ENCODE peak calls at places on chromosomes 2 and 18, in four cellular contexts. O is foreskin fibroblast, E is Caco-2, V is cardiac fibroblast. R is an unnamed sample.

GRCh38 chr18:49856531-49856930 is 43.2 kb upstream of the ACAA2 start:
- DNase-seq in O (no peak), E (no peak), V (no peak), R (no peak)

GRCh38 chr2:7440985-7441384 is 523.8 kb downstream of the RNF144A start:
- DNase-seq in O (no peak), E (no peak), V (no peak), R (no peak)

GRCh38 chr2:83837823-83838222 is 621.3 kb downstream of the SUCLG1 start:
- DNase-seq in O (no peak), E (no peak), V (no peak), R (no peak)

GRCh38 chr18:50320719-50321118 is 33.2 kb upstream of the CXXC1 start:
- DNase-seq in O (no peak), E (no peak), V (no peak), R (no peak)

GRCh38 chr2:136323935-136324334 is 206.0 kb upstream of the CXCR4 start:
- DNase-seq in O (no peak), E (no peak), V (no peak), R (no peak)

GRCh38 chr2:72144746-72145657 is 2.7 kb downstream of the CYP26B1 start:
- DNase-seq in O (no peak), E (peak), V (no peak), R (no peak)

GRCh38 chr2:240322991-240323390 is 112.5 kb upstream of the GPC1 start:
- DNase-seq in O (no peak), E (no peak), V (no peak), R (no peak)

GRCh38 chr2:100262555-100263320 is 59.6 kb downstream of the LONRF2 start:
- DNase-seq in O (peak), E (peak), V (peak), R (peak)

GRCh38 chr2:216029416-216030129 is 16.2 kb upstream of the MREG start:
- DNase-seq in O (peak), E (no peak), V (no peak), R (peak)

GRCh38 chr2:155100261-155100660 is 401.8 kb downstream of the KCNJ3 start:
- DNase-seq in O (no peak), E (no peak), V (no peak), R (no peak)
- TF ChIP-seq CTCF in O (no peak), E (no peak), V (no peak), R (no peak)

DNA sequence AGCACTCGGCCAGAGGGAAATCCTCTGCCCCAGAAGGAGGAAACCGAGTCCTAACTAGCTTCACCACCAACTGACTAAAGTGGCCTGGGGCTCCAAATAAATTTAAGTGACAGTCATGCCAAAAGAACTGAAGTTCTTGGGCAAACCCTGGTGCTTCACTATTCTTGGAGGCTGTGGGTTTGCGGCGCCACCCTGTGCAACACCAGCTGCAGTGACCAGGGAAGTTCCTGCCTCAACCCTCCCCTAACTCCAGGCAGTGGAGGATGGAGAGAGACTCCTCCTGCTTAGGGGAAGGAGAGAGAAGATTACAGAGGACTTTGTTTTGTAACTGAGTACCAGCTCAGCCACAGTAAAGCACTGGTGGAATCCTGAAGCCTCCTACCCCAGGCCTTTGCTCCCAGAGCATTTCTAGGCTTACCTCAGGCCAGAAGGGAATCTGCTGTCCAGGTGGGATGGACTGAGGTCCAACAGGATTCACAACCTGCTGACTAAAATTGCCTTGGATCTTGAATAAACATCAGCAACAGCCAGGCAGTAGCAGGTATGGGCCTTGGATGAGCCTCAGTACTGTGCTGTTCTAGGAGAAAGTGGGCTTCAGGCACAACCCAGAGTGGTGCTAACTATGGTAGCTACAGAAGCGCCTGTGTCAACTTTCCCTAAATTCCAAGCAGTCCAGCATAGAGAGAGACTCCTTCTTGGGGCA is 29.4 kb upstream of the BMP10 start:
- DNase-seq in O (no peak), E (no peak), V (no peak), R (no peak)
- TF ChIP-seq CTCF in O (no peak), E (no peak), V (no peak), R (no peak)

DNA sequence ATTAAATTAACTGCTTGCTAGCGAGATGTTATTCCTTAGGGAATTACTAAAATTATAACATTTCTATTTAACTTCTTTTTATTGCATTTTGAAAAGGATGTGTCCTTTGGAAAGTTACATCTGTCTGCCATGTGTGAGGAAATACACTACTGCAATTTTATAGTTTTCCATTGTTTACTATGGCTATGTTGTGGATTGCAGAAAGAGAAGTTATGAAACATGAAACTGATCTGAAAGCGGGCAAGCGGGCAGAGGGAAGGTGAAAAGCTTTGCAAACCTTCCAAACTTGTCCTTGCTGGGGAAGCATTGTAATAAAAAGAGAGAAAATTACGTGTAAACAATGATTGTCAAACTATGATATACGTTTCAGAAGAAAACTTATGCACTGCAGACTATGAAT is 13.6 kb downstream of the NCKAP1 start:
- DNase-seq in O (peak), E (no peak), V (peak), R (no peak)
- TF ChIP-seq CTCF in O (no peak), E (no peak), V (no peak), R (no peak)

DNA sequence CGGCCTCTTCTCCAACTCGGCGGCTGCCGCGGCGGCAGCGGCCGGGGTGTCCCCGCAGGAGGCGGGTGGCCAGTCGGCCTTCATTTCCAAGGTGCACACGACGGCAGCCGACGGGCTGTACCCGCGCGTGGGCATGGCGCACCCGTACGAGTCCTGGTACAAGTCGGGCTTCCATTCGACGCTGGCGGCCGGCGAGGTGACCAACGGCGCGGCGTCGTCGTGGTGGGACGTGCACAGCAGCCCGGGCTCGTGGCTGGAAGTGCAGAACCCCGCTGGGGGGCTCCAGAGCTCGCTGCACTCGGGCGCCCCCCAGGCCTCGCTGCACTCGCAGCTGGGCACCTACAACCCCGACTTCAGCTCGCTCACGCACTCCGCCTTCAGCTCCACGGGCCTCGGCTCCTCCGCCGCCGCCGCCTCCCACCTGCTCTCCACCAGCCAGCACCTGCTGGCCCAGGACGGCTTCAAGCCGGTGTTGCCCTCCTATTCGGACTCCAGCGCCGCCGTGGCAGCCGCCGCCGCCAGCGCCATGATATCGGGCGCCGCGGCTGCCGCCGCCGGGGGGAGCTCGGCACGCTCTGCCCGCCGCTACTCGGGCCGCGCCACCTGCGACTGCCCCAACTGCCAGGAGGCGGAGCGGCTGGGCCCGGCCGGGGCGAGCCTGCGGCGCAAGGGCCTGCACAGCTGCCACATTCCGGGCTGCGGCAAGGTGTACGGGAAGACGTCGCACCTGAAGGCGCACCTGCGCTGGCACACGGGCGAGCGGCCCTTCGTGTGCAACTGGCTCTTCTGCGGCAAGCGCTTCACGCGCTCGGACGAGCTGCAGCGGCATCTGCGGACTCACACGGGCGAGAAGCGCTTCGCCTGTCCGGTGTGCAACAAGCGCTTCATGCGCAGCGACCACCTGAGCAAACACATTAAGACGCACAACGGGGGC is 1.9 kb downstream of the SP9 start:
- DNase-seq in O (no peak), E (peak), V (no peak), R (no peak)
- TF ChIP-seq CTCF in O (no peak), E (peak), V (no peak), R (peak)

GRCh38 chr2:218983263-218983970 is 1.6 kb downstream of the FEV start:
- DNase-seq in O (no peak), E (no peak), V (no peak), R (no peak)

GRCh38 chr2:218979846-218980738 is 4.9 kb downstream of the FEV start:
- DNase-seq in O (peak), E (peak), V (peak), R (peak)

GRCh38 chr2:218980800-218981389 is 4.1 kb downstream of the FEV start:
- DNase-seq in O (no peak), E (no peak), V (no peak), R (no peak)

GRCh38 chr2:218982312-218983262 is 2.4 kb downstream of the FEV start:
- DNase-seq in O (no peak), E (no peak), V (no peak), R (no peak)

DNA sequence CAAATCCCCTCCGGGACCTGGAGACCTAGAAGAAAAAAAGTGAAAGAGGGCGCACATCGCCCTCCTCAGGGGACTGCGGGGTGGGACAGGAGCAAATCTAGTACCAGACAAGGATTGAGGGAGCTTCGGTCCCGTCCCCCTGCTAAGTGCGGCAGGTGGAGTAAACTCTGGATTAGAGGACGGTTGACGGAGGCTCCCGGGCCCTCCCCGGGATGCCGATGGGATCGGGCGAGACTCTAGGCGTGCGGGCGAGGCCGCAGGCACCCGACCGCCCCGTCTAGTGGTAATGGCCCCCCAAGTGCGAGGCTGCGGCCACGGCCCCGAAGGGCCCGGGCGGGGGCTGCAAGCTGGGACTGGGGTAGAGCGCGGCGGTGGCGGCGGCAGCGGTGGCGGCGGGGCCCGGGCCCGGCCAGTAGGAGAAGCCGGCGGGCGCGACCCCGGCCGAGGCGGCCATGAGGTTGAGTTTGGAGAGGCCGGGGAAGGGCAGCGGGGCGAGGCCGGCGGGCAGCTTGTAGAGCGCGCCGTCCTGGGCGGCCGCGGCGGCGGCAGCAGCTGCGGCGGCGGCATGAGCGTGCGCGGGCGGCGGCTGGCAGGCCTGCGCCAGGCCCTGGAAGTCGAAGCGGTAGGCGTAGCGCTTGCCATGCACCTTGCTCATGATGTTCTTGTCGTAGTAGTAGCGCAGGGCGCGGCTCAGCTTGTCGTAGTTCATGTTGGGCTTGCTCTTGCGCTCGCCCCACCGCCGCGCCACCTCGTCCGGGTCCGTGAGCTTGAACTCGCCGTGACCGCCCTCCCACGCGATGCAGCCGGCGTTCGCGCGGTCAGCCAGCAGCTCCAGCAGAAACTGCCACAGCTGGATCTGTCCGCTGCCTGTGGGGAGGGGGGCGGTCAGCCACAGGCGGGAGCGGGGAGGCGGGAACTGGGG is 3.3 kb downstream of the FEV start:
- DNase-seq in O (no peak), E (no peak), V (peak), R (no peak)
- TF ChIP-seq CTCF in O (no peak), E (no peak), V (no peak), R (peak)

GRCh38 chr18:43794363-43794762 is 517.1 kb upstream of the SYT4 start:
- DNase-seq in O (no peak), E (no peak), V (no peak), R (no peak)

GRCh38 chr18:43793910-43794309 is 516.6 kb upstream of the SYT4 start:
- DNase-seq in O (no peak), E (no peak), V (no peak), R (no peak)

GRCh38 chr18:43786893-43787292 is 509.6 kb upstream of the SYT4 start:
- DNase-seq in O (no peak), E (no peak), V (no peak), R (no peak)

GRCh38 chr18:43785145-43785544 is 507.9 kb upstream of the SYT4 start:
- DNase-seq in O (no peak), E (no peak), V (no peak), R (no peak)

DNA sequence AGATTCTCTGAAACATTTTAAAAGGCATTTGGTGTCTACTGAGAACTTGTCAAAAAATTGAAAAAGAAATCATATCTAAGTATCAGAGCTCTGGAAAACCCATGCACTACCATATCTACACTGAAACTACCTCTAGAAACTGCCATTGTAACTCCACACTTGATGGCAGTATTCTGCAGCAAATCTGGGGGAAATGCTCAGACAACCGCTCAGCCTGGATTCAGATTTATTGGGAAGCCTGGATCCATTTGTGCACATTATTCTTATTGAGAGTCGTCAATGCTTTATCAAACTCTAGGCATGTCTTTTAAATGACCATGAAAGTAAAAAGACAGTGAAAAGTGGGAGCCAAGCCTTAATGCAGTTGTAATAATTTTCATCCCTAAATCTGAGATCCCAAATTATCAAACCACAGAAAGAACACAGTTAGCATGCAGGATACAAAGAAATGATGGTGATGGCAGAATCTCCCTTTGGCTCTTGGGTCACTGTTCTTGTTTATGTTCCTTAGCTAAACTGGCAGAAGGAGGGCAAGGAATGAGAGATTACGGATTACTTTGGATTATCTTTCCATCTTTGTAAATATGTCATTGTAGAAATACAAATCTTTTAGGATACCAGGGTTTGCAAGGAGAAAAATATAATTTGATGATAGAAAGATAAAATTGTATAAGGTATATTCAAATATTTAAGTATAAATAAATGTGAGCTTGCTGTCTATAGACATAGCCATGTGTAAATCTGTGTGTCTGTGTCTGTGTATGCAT is 512.1 kb upstream of the SYT4 start:
- DNase-seq in O (peak), E (no peak), V (peak), R (no peak)
- TF ChIP-seq CTCF in O (peak), E (no peak), V (peak), R (no peak)

GRCh38 chr2:88832256-88832991 is 141.0 kb downstream of the RPIA start:
- DNase-seq in O (no peak), E (no peak), V (no peak), R (no peak)
- TF ChIP-seq CTCF in O (no peak), E (no peak), V (no peak), R (no peak)